ENCODE peak calls at places on chromosome 7, in six cellular contexts. One of them, this sample, is unnamed.
A peak's percentile ranks its signal among the peaks of the same experiment; 100 is the strongest.

GRCh38 chr7:94823952-94824351 is 83.4 kb upstream of the PPP1R9A start:
- DNase-seq in NB4: no peak
- DNase-seq in A549: peak; percentile 63
- DNase-seq in K562: no peak
- DNase-seq in HCT116: peak; percentile 73
- DNase-seq in SK-N-SH: no peak
- DNase-seq in this sample: peak; percentile 14

GRCh38 chr7:82694020-82694419 is 250.4 kb upstream of the CACNA2D1 start:
- DNase-seq in NB4: no peak
- DNase-seq in A549: no peak
- DNase-seq in K562: no peak
- DNase-seq in HCT116: no peak
- DNase-seq in SK-N-SH: peak; percentile 20
- DNase-seq in this sample: no peak

GRCh38 chr7:108824840-108825540 is 255.3 kb downstream of the DNAJB9 start:
- DNase-seq in NB4: no peak
- DNase-seq in A549: peak; percentile 16
- DNase-seq in K562: no peak
- DNase-seq in HCT116: peak; percentile 26
- DNase-seq in SK-N-SH: no peak
- DNase-seq in this sample: peak; percentile 86

GRCh38 chr7:2832441-2832840 is 11.7 kb downstream of the GNA12 start:
- DNase-seq in NB4: no peak
- DNase-seq in A549: no peak
- DNase-seq in K562: no peak
- DNase-seq in HCT116: no peak
- DNase-seq in SK-N-SH: no peak
- DNase-seq in this sample: no peak

GRCh38 chr7:45874408-45875131 is 1.7 kb upstream of the CCDC201 start:
- DNase-seq in NB4: no peak
- DNase-seq in A549: peak; percentile 21
- DNase-seq in K562: no peak
- DNase-seq in HCT116: no peak
- DNase-seq in SK-N-SH: no peak
- DNase-seq in this sample: peak; percentile 82

GRCh38 chr7:80662252-80662651 is 23.8 kb downstream of the CD36 start:
- DNase-seq in NB4: no peak
- DNase-seq in A549: no peak
- DNase-seq in K562: no peak
- DNase-seq in HCT116: no peak
- DNase-seq in SK-N-SH: no peak
- DNase-seq in this sample: no peak

GRCh38 chr7:106425017-106425719 is 140.4 kb upstream of the NAMPT start:
- DNase-seq in NB4: peak; percentile 94
- DNase-seq in A549: peak; percentile 91
- DNase-seq in K562: no peak
- DNase-seq in HCT116: no peak
- DNase-seq in SK-N-SH: no peak
- DNase-seq in this sample: peak; percentile 86

GRCh38 chr7:107564553-107565298 is 955 bp downstream of the DUS4L start:
- DNase-seq in NB4: no peak
- DNase-seq in A549: peak; percentile 19
- DNase-seq in K562: no peak
- DNase-seq in HCT116: peak; percentile 32
- DNase-seq in SK-N-SH: no peak
- DNase-seq in this sample: peak; percentile 82

GRCh38 chr7:111126987-111127386 is 36.1 kb downstream of the LRRN3 start:
- DNase-seq in NB4: peak; percentile 8
- DNase-seq in A549: peak; percentile 12
- DNase-seq in K562: no peak
- DNase-seq in HCT116: no peak
- DNase-seq in SK-N-SH: no peak
- DNase-seq in this sample: peak; percentile 9

GRCh38 chr7:150567846-150568245 is 656 bp downstream of the GIMAP4 start:
- DNase-seq in NB4: no peak
- DNase-seq in A549: no peak
- DNase-seq in K562: no peak
- DNase-seq in HCT116: no peak
- DNase-seq in SK-N-SH: no peak
- DNase-seq in this sample: peak; percentile 47

GRCh38 chr7:150566572-150566971 is 618 bp upstream of the GIMAP4 start:
- DNase-seq in NB4: no peak
- DNase-seq in A549: no peak
- DNase-seq in K562: no peak
- DNase-seq in HCT116: no peak
- DNase-seq in SK-N-SH: no peak
- DNase-seq in this sample: no peak

GRCh38 chr7:150569245-150569644 is 2.1 kb downstream of the GIMAP4 start:
- DNase-seq in NB4: no peak
- DNase-seq in A549: no peak
- DNase-seq in K562: no peak
- DNase-seq in HCT116: no peak
- DNase-seq in SK-N-SH: no peak
- DNase-seq in this sample: peak; percentile 19

GRCh38 chr7:150567168-150567567 is at the start of gene GIMAP4:
- DNase-seq in NB4: peak; percentile 19
- DNase-seq in A549: no peak
- DNase-seq in K562: no peak
- DNase-seq in HCT116: no peak
- DNase-seq in SK-N-SH: no peak
- DNase-seq in this sample: peak; percentile 69

GRCh38 chr7:150568714-150569113 is 1.5 kb downstream of the GIMAP4 start:
- DNase-seq in NB4: no peak
- DNase-seq in A549: no peak
- DNase-seq in K562: no peak
- DNase-seq in HCT116: no peak
- DNase-seq in SK-N-SH: no peak
- DNase-seq in this sample: peak; percentile 53
- H3K4me3 ChIP-seq in NB4: no peak overlapping the region
- H3K4me3 ChIP-seq in A549: no peak overlapping the region
- H3K4me3 ChIP-seq in K562: no peak overlapping the region
- H3K4me3 ChIP-seq in HCT116: no peak overlapping the region
- H3K4me3 ChIP-seq in SK-N-SH: no peak overlapping the region
- H3K4me3 ChIP-seq in this sample: peak overlapping the region; percentile 78

DNA sequence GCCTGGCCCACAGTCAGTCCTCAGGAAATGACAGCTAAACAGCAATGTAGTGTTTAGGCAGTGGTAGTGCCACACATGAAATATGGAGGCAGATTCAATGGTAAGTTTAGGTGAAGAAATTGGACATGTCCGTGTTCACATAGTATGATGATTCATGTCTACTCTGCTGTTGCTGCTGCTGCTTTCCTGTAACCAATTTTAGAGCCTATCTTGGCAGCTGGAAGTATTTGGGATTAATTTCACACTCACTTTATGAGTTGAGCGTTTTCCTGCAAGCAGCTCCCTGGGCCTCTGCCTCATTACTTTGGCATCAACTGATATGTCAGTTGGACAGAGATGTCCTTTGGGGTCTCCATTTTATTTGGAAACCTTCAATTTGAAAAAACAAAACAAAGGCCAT is 371.2 kb downstream of the BBS9 start:
- DNase-seq in NB4: no peak
- DNase-seq in A549: no peak
- DNase-seq in K562: no peak
- DNase-seq in HCT116: no peak
- DNase-seq in SK-N-SH: no peak
- DNase-seq in this sample: no peak
- TF ChIP-seq MAX in NB4: no peak
- TF ChIP-seq MAX in A549: no peak
- TF ChIP-seq MAX in K562: no peak
- TF ChIP-seq MAX in HCT116: no peak
- TF ChIP-seq MAX in SK-N-SH: no peak
- TF ChIP-seq MAX in this sample: no peak

GRCh38 chr7:155810607-155811559 is 1.4 kb downstream of the SHH start:
- DNase-seq in NB4: no peak
- DNase-seq in A549: no peak
- DNase-seq in K562: no peak
- DNase-seq in HCT116: no peak
- DNase-seq in SK-N-SH: no peak
- DNase-seq in this sample: no peak
- H3K4me3 ChIP-seq in NB4: no peak overlapping the region
- H3K4me3 ChIP-seq in A549: peak overlapping the region; percentile 51
- H3K4me3 ChIP-seq in K562: no peak overlapping the region
- H3K4me3 ChIP-seq in HCT116: no peak overlapping the region
- H3K4me3 ChIP-seq in SK-N-SH: no peak overlapping the region
- H3K4me3 ChIP-seq in this sample: no peak overlapping the region

DNA sequence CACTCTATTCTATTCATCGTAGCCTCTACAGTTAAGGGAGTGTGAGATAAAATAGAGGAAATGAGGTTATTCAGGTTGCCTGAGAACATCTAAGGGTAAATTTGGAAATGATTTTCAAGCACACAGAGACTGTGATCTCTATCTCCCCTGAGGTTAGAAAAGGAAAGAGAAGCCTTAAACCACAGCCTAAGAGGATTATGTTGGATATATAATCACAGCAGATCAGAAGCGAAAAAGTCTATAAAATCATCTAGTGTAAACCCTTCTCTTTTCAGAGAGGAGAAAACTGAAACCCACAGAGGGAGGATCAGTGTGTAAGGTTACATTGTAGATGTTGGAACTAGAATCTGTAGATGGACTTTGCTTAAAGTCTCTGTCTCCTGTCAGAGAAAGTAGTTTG is 90.6 kb upstream of the SEMA3E start:
- DNase-seq in NB4: no peak
- DNase-seq in A549: no peak
- DNase-seq in K562: no peak
- DNase-seq in HCT116: no peak
- DNase-seq in SK-N-SH: no peak
- DNase-seq in this sample: no peak
- TF ChIP-seq MAX in NB4: no peak
- TF ChIP-seq MAX in A549: no peak
- TF ChIP-seq MAX in K562: no peak
- TF ChIP-seq MAX in HCT116: no peak
- TF ChIP-seq MAX in SK-N-SH: no peak
- TF ChIP-seq MAX in this sample: no peak

DNA sequence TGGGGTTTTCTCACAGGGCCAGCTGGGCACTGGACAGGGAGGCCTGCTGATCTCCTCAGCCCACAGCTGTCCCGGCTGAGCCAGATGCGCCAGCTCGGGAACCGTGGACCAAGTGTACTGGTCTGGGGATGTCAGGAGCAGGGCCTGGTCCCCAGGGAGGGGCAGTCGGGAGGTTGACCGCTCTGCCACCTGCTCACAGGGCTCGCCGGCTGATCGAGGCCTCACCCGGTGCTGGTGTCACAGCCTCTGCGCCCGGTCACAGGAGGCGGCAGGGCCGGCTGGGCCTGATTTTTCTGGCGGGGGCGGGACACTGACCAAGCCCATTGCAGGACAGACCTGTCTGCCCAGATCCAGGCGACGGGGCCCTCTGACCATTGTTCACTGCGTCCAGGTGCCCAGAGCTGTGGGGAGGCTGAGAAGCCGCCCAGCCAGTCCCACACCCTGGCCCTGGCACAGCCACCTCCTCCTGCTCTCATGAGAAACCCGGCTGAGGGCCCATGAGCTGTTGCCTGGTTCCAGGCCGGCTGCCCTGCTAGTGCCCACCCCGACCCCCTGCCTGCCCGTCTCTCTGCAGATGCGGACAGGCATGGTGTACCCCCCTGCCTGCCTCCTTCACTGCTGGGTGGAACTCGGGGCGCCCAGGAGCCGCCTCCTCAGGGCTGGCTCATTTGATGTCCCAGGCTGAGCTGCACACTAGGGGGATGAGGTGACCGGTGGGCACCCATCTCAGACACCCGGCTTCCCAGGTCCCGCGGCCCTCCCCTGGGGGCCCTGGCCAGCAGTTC is 3.0 kb upstream of the TMEM184A start:
- DNase-seq in NB4: no peak
- DNase-seq in A549: no peak
- DNase-seq in K562: no peak
- DNase-seq in HCT116: no peak
- DNase-seq in SK-N-SH: peak; percentile 45
- DNase-seq in this sample: no peak
- H3K4me3 ChIP-seq in NB4: no peak overlapping the region
- H3K4me3 ChIP-seq in A549: no peak overlapping the region
- H3K4me3 ChIP-seq in K562: no peak overlapping the region
- H3K4me3 ChIP-seq in HCT116: no peak overlapping the region
- H3K4me3 ChIP-seq in SK-N-SH: no peak overlapping the region
- H3K4me3 ChIP-seq in this sample: no peak overlapping the region

GRCh38 chr7:135210818-135211178 is 528 bp downstream of the WDR91 start:
- DNase-seq in NB4: no peak
- DNase-seq in A549: no peak
- DNase-seq in K562: no peak
- DNase-seq in HCT116: no peak
- DNase-seq in SK-N-SH: no peak
- DNase-seq in this sample: peak; percentile 41
- TF ChIP-seq MAX in NB4: no peak
- TF ChIP-seq MAX in A549: no peak
- TF ChIP-seq MAX in K562: no peak
- TF ChIP-seq MAX in HCT116: no peak
- TF ChIP-seq MAX in SK-N-SH: no peak
- TF ChIP-seq MAX in this sample: no peak

GRCh38 chr7:101923276-101923985 is 106.0 kb downstream of the CUX1 start:
- DNase-seq in NB4: no peak
- DNase-seq in A549: no peak
- DNase-seq in K562: no peak
- DNase-seq in HCT116: no peak
- DNase-seq in SK-N-SH: no peak
- DNase-seq in this sample: no peak
- H3K4me3 ChIP-seq in NB4: no peak overlapping the region
- H3K4me3 ChIP-seq in A549: no peak overlapping the region
- H3K4me3 ChIP-seq in K562: no peak overlapping the region
- H3K4me3 ChIP-seq in HCT116: no peak overlapping the region
- H3K4me3 ChIP-seq in SK-N-SH: no peak overlapping the region
- H3K4me3 ChIP-seq in this sample: no peak overlapping the region

GRCh38 chr7:87395442-87396020 is 50.1 kb downstream of the CROT start:
- DNase-seq in NB4: no peak
- DNase-seq in A549: no peak
- DNase-seq in K562: no peak
- DNase-seq in HCT116: no peak
- DNase-seq in SK-N-SH: no peak
- DNase-seq in this sample: no peak
- TF ChIP-seq MAX in NB4: no peak
- TF ChIP-seq MAX in A549: no peak
- TF ChIP-seq MAX in K562: no peak
- TF ChIP-seq MAX in HCT116: no peak
- TF ChIP-seq MAX in SK-N-SH: no peak
- TF ChIP-seq MAX in this sample: no peak